ENCODE peak calls at places on chromosomes 11 and 22, in five cellular contexts. X is RPMI7951; M is activated CD4-positive, CD25-positive, alpha-beta regulatory T cell; T is GM04504; C is type B pancreatic cell. J is an unnamed sample.

GRCh38 chr11:73095613-73096012 is 46.5 kb downstream of the FCHSD2 start:
- DNase-seq in X (no peak), M (no peak), T (no peak), C (no peak), J (no peak)

GRCh38 chr11:82906236-82906635 is 4.7 kb downstream of the DDIAS start:
- DNase-seq in X (peak; percentile 33), T (peak; percentile 9), M (no peak), C (no peak), J (peak; percentile 69)

GRCh38 chr22:39705386-39705785 is 134.8 kb downstream of the CACNA1I start:
- DNase-seq in X (no peak), C (no peak), T (no peak), M (no peak), J (no peak)

GRCh38 chr22:26835929-26836528 is 178.6 kb downstream of the MIAT start:
- DNase-seq in X (peak; percentile 37), M (no peak), C (no peak), T (peak; percentile 20), J (peak; percentile 5)

GRCh38 chr11:33360642-33361041 is 103.5 kb downstream of the HIPK3 start:
- DNase-seq in M (no peak), X (no peak), T (no peak), C (no peak), J (no peak)

GRCh38 chr22:46309526-46310085 is 12.9 kb downstream of the GTSE1 start:
- DNase-seq in T (no peak), X (no peak), C (no peak), M (no peak), J (no peak)

GRCh38 chr11:112844530-112844929 is 116.7 kb upstream of the NCAM1 start:
- DNase-seq in M (no peak), C (no peak), X (peak; percentile 22), T (no peak), J (no peak)

GRCh38 chr11:121800704-121801516 is 315.1 kb downstream of the BLID start:
- DNase-seq in M (no peak), X (no peak), T (no peak), C (no peak), J (no peak)

GRCh38 chr11:77506857-77507256 is 33.0 kb upstream of the PAK1 start:
- DNase-seq in M (no peak), T (no peak), X (peak; percentile 59), C (no peak), J (peak; percentile 86)

GRCh38 chr11:16806791-16807190 is 68.3 kb downstream of the C11orf58 start:
- DNase-seq in C (no peak), X (no peak), M (no peak), T (no peak), J (no peak)

GRCh38 chr11:19313140-19313539 is 72.4 kb upstream of the E2F8 start:
- DNase-seq in T (no peak), C (no peak), X (no peak), M (no peak), J (no peak)